ENCODE peak calls at places on chromosomes 1 and 21, in five cellular contexts. P, R, C, X and K are unnamed samples.

GRCh38 chr1:172993640-172994039 is 57.1 kb downstream of the TNFSF18 start:
- DNase-seq in P (no peak), R (no peak), C (no peak), X (no peak), K (no peak)

GRCh38 chr1:114379987-114380386 is 131.0 kb downstream of the TRIM33 start:
- DNase-seq in P (no peak), R (no peak), C (no peak), X (no peak), K (no peak)

GRCh38 chr1:162859210-162859609 is 1.8 kb downstream of the CCDC190 start:
- DNase-seq in P (no peak), R (no peak), C (no peak), X (peak; percentile 16), K (no peak)

GRCh38 chr1:165075725-165076370 is 280.7 kb downstream of the LMX1A start:
- DNase-seq in P (no peak), R (no peak), C (no peak), X (peak; percentile 60), K (peak; percentile 74)

GRCh38 chr1:237910834-237911233 is 20.1 kb upstream of the ZP4 start:
- DNase-seq in P (no peak), R (no peak), C (no peak), X (no peak), K (no peak)

GRCh38 chr1:162882248-162882666 is 21.3 kb upstream of the CCDC190 start:
- DNase-seq in P (no peak), R (no peak), C (no peak), X (no peak), K (no peak)

GRCh38 chr1:113593550-113594288 is 165.6 kb downstream of the PHTF1 start:
- DNase-seq in P (no peak), R (no peak), C (no peak), X (no peak), K (no peak)

GRCh38 chr1:217574265-217574949 is 56.5 kb downstream of the GPATCH2 start:
- DNase-seq in P (no peak), R (no peak), C (no peak), X (no peak), K (no peak)

GRCh38 chr1:111517464-111518225 is 14.2 kb upstream of the ADORA3 start:
- DNase-seq in P (peak; percentile 52), R (no peak), C (no peak), X (no peak), K (no peak)

GRCh38 chr1:67688526-67689219 is 3.7 kb downstream of the GADD45A start:
- DNase-seq in P (no peak), R (no peak), C (no peak), X (peak; percentile 41), K (no peak)

GRCh38 chr1:41152622-41153044 is 89.5 kb downstream of the SCMH1 start:
- DNase-seq in P (no peak), R (peak; percentile 51), C (no peak), X (no peak), K (peak; percentile 49)

GRCh38 chr1:100077525-100077924 is 55.2 kb downstream of the SASS6 start:
- DNase-seq in P (no peak), R (no peak), C (no peak), X (no peak), K (peak; percentile 64)

GRCh38 chr1:191888996-191889622 is 269.2 kb upstream of the RGS18 start:
- DNase-seq in P (no peak), R (no peak), C (no peak), X (no peak), K (peak; percentile 17)

GRCh38 chr1:28249013-28249870 is 10.1 kb upstream of the SESN2 start:
- DNase-seq in P (no peak), R (peak; percentile 70), C (no peak), X (peak; percentile 50), K (peak; percentile 70)

GRCh38 chr1:109391161-109391556 is 6.6 kb downstream of the SORT1 start:
- DNase-seq in P (no peak), R (no peak), C (no peak), X (no peak), K (no peak)

GRCh38 chr1:118711356-118711755 is 276.8 kb downstream of the TBX15 start:
- DNase-seq in P (no peak), R (no peak), C (no peak), X (peak; percentile 45), K (no peak)

GRCh38 chr1:89363196-89363595 is 663 bp upstream of the GBP6 start:
- DNase-seq in P (no peak), R (no peak), C (no peak), X (no peak), K (no peak)

GRCh38 chr1:206589206-206589605 is 23.1 kb downstream of the EIF2D start:
- DNase-seq in P (no peak), R (no peak), C (no peak), X (no peak), K (no peak)

GRCh38 chr1:19468397-19468956 is 16.9 kb downstream of the CAPZB start:
- DNase-seq in P (peak; percentile 62), R (no peak), C (peak; percentile 42), X (no peak), K (no peak)

GRCh38 chr1:19377812-19378718 is 65.9 kb downstream of the SLC66A1 start:
- DNase-seq in P (no peak), R (no peak), C (no peak), X (no peak), K (no peak)

GRCh38 chr21:35366348-35367085 is 317.4 kb upstream of the RUNX1 start:
- DNase-seq in P (no peak), R (no peak), C (no peak), X (no peak), K (no peak)

GRCh38 chr1:1889847-1890505 is 911 bp downstream of the GNB1 start:
- DNase-seq in P (peak; percentile 56), R (peak; percentile 87), C (peak; percentile 36), X (peak; percentile 60), K (peak; percentile 61)

GRCh38 chr1:156608981-156609380 is 7.7 kb upstream of the GPATCH4 start:
- DNase-seq in P (no peak), R (no peak), C (peak; percentile 43), X (peak; percentile 58), K (peak; percentile 42)

GRCh38 chr1:111515291-111516007 is 12.0 kb upstream of the ADORA3 start:
- DNase-seq in P (no peak), R (peak; percentile 85), C (no peak), X (no peak), K (no peak)

GRCh38 chr21:46667735-46668380 is 32.4 kb downstream of the PRMT2 start:
- DNase-seq in P (no peak), R (no peak), C (no peak), X (peak; percentile 79), K (peak; percentile 58)

GRCh38 chr1:18876210-18876609 is 16.8 kb upstream of the TAS1R2 start:
- DNase-seq in P (no peak), R (no peak), C (no peak), X (no peak), K (no peak)

GRCh38 chr1:172298146-172298545 is 122.3 kb upstream of the C1orf105 start:
- DNase-seq in P (no peak), R (no peak), C (no peak), X (no peak), K (no peak)

GRCh38 chr1:55089683-55090082 is 50.3 kb downstream of the PCSK9 start:
- DNase-seq in P (no peak), R (no peak), C (no peak), X (no peak), K (no peak)

GRCh38 chr1:192252776-192253175 is 64.0 kb upstream of the RGS21 start:
- DNase-seq in P (no peak), R (no peak), C (no peak), X (no peak), K (no peak)

GRCh38 chr1:6962956-6963915 is 178.0 kb downstream of the CAMTA1 start:
- DNase-seq in P (peak; percentile 6), R (peak; percentile 68), C (peak; percentile 34), X (peak; percentile 99), K (peak; percentile 64)

GRCh38 chr1:74467786-74468377 is 44.5 kb downstream of the LRRC53 start:
- DNase-seq in P (no peak), R (no peak), C (no peak), X (no peak), K (no peak)

GRCh38 chr1:113745425-113745824 is 13.9 kb downstream of the PHTF1 start:
- DNase-seq in P (no peak), R (no peak), C (no peak), X (no peak), K (no peak)

DNA sequence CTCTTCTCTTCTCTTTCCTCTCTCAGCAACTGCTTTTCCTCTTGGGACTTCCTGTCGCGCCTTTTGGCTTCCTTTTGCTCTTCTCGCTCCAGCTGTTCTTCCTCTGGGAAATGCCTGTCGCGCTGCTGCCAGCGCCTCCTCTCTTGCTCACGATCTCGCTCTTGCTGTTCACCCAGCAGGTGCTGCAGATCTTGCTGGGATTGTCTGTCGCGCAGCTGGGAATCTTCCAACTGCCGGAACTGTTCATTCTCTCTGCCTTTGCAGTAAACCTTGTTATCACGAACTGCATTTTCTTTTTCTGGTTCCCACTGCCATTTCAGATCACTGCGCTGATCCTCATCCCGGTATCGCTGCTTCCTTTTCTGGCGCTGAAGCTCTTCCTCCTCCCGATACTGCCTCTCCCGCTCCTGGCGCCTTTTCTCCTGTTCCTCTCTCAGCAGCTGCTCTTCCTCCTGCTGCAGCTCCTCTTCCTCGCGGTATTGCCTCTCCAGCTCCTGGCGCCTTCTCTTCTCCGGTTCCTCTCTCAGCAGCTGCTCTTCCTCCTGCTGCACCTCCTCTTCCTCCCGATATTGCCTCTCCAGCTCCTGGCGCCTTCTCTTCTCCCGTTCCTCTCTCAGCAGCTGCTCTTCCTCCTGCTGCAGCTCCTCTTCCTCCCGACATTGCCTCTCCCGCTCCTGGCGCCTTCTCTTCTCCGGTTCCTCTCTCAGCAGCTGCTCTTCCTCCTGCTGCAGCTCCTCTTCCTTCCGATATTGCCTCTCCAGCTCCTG is 5.8 kb downstream of the TCHH start:
- DNase-seq in P (no peak), R (no peak), C (no peak), X (no peak), K (peak; percentile 52)
- H3K27me3 ChIP-seq in P (peaks cover 62% of the 10 kb centered on the region), R (peaks cover 3% of the 10 kb centered on the region), C (peaks cover 37% of the 10 kb centered on the region), X (peaks cover 99% of the 10 kb centered on the region), K (peaks cover 98% of the 10 kb centered on the region)

DNA sequence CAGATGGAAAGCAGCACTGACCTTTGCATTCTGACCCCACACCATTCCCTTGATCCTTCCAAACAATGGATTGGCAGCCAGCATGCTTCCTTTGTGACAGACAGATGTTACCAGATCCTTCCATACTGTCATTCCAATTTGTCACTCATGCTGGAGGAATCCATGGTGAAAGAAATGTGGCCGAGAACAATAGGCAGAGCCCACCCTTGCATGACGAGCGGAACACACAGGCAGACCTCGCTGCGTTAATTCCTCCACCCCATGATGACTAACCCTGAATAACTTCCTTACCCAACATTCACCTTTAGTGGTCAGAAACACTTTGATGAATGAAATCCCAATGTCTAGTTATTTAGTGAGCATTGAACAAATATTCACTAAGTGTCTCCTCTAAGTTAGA is 45.1 kb downstream of the PDPN start:
- DNase-seq in P (no peak), R (no peak), C (no peak), X (peak; percentile 26), K (no peak)
- H3K27ac ChIP-seq in P (no peak overlapping the region), R (no peak overlapping the region), C (no peak overlapping the region), X (no peak overlapping the region), K (no peak overlapping the region)

DNA sequence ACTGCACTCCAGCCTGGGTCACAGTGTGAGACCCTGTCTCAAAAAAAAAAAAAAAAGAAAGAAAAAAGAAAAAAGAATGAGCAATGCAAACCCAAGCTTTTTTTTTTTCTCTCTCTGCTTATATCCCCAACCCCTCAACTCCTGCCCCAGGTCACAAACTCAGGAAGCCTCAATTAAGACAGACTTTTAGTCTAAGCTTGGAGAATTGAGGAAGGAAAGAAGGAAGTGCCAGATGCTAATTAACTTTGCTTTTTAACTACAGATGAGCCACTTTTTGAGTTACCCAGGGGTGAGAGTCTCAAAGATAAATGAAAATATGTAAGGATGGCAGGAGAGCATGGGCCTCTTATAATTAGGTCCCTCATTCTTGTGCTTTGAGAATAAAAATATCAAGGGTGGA is 33.3 kb downstream of the PIK3CD start:
- DNase-seq in P (no peak), R (no peak), C (no peak), X (no peak), K (no peak)
- H3K4me1 ChIP-seq in P (peaks cover 61% of the 10 kb centered on the region), R (no peaks in the 10 kb centered on the region), C (peaks cover 39% of the 10 kb centered on the region), X (peaks cover 3% of the 10 kb centered on the region), K (peaks cover 10% of the 10 kb centered on the region)

GRCh38 chr1:25194576-25195020 is 37.7 kb downstream of the SYF2 start:
- DNase-seq in P (no peak), R (no peak), C (no peak), X (no peak), K (no peak)
- H3K27me3 ChIP-seq in P (no peaks in the 10 kb centered on the region), R (no peaks in the 10 kb centered on the region), C (no peaks in the 10 kb centered on the region), X (no peaks in the 10 kb centered on the region), K (no peaks in the 10 kb centered on the region)